ENCODE peak calls at places on chromosomes 4 and X, in five cellular contexts. G, M, J, C and Q are unnamed samples.

GRCh38 chrX:29435396-29435795 is 780.0 kb upstream of the MAGEB2 start:
- DNase-seq in M (no peak), J (no peak), G (no peak), C (peak; percentile 41), Q (no peak)

GRCh38 chr4:104494822-104495559 is at the start of gene CXXC4:
- DNase-seq in C (no peak), J (peak; percentile 87), G (peak; percentile 94), M (peak; percentile 94), Q (peak; percentile 77)

GRCh38 chrX:318739-319578 is at the start of gene GTPBP6:
- DNase-seq in G (peak; percentile 100), J (peak; percentile 100), C (peak; percentile 97), M (peak; percentile 100), Q (peak; percentile 93)

GRCh38 chr4:144709159-144709558 is 63.2 kb downstream of the HHIP start:
- DNase-seq in G (peak; percentile 23), M (peak; percentile 13), C (peak; percentile 65), J (no peak), Q (no peak)

GRCh38 chr4:54548098-54548620 is 109.6 kb upstream of the KIT start:
- DNase-seq in J (no peak), C (no peak), G (no peak), M (no peak), Q (no peak)

GRCh38 chr4:166546009-166546408 is 673.0 kb downstream of the TLL1 start:
- DNase-seq in J (no peak), C (no peak), M (no peak), G (no peak), Q (no peak)

GRCh38 chr4:25702848-25703247 is 47.2 kb downstream of the SLC34A2 start:
- DNase-seq in G (no peak), M (no peak), J (no peak), C (peak; percentile 34), Q (no peak)

GRCh38 chrX:155048997-155049619 is 21.8 kb downstream of the CMC4 start:
- DNase-seq in M (peak; percentile 75), G (peak; percentile 73), J (peak; percentile 54), C (peak; percentile 57), Q (peak; percentile 39)

GRCh38 chrX:805988-806387 is 175.4 kb downstream of the SHOX start:
- DNase-seq in M (no peak), G (no peak), J (no peak), C (no peak), Q (no peak)

GRCh38 chr4:142265536-142265935 is 580.6 kb downstream of the INPP4B start:
- DNase-seq in G (no peak), M (no peak), J (no peak), C (peak; percentile 93), Q (no peak)

GRCh38 chrX:78652971-78653822 is 5.9 kb downstream of the RTL3 start:
- DNase-seq in M (no peak), C (peak; percentile 88), G (no peak), J (no peak), Q (no peak)

GRCh38 chr4:181752516-181752915 is 490.7 kb upstream of the TENM3 start:
- DNase-seq in J (no peak), G (no peak), C (no peak), M (no peak), Q (no peak)

GRCh38 chr4:112127736-112128322 is 17.4 kb upstream of the FAM241A start:
- DNase-seq in M (peak; percentile 39), C (peak; percentile 59), G (no peak), J (no peak), Q (no peak)

GRCh38 chrX:107135076-107135964 is 16.7 kb upstream of the RBM41 start:
- DNase-seq in M (no peak), J (no peak), C (peak; percentile 70), G (no peak), Q (no peak)

GRCh38 chr4:13378973-13379759 is 105.0 kb downstream of the RAB28 start:
- DNase-seq in J (no peak), G (no peak), M (no peak), C (no peak), Q (no peak)

GRCh38 chr4:7150083-7150635 is 42.2 kb upstream of the SORCS2 start:
- DNase-seq in C (no peak), G (no peak), M (no peak), J (no peak), Q (no peak)

GRCh38 chrX:143788265-143788664 is 67.7 kb upstream of the SPANXN2 start:
- DNase-seq in M (peak; percentile 1), G (peak; percentile 31), J (peak; percentile 25), C (peak; percentile 63), Q (peak; percentile 8)

GRCh38 chrX:54640721-54641120 is 110.7 kb downstream of the GNL3L start:
- DNase-seq in M (peak; percentile 52), G (no peak), C (peak; percentile 6), J (peak; percentile 14), Q (no peak)

GRCh38 chrX:47467106-47467505 is 15.9 kb downstream of the ZNF41 start:
- DNase-seq in M (no peak), J (no peak), G (no peak), C (no peak), Q (no peak)

GRCh38 chr4:12399781-12400180 is 971.1 kb upstream of the HS3ST1 start:
- DNase-seq in G (no peak), C (no peak), J (no peak), M (no peak), Q (no peak)

GRCh38 chrX:66024570-66024969 is 15.3 kb downstream of the VSIG4 start:
- DNase-seq in M (no peak), G (no peak), C (no peak), J (no peak), Q (no peak)

GRCh38 chrX:51487960-51488267 is 8.5 kb downstream of the NUDT11 start:
- DNase-seq in C (no peak), J (no peak), G (no peak), M (no peak), Q (no peak)

GRCh38 chrX:110588164-110588563 is 207.5 kb downstream of the CHRDL1 start:
- DNase-seq in J (peak; percentile 8), C (no peak), M (no peak), G (no peak), Q (no peak)
- TF ChIP-seq EZH2phosphoT487 in J (no peak), C (no peak), M (no peak), G (no peak), Q (no peak)

GRCh38 chr4:22170353-22170752 is 221.8 kb upstream of the KCNIP4 start:
- DNase-seq in C (peak; percentile 84), M (no peak), G (no peak), J (no peak), Q (no peak)
- TF ChIP-seq EZH2phosphoT487 in C (no peak), M (no peak), G (no peak), J (no peak), Q (no peak)

GRCh38 chr4:5448286-5448685 is 260.1 kb downstream of the EVC2 start:
- DNase-seq in M (no peak), C (no peak), J (no peak), G (no peak), Q (no peak)
- TF ChIP-seq EZH2phosphoT487 in M (no peak), C (no peak), J (no peak), G (no peak), Q (no peak)

DNA sequence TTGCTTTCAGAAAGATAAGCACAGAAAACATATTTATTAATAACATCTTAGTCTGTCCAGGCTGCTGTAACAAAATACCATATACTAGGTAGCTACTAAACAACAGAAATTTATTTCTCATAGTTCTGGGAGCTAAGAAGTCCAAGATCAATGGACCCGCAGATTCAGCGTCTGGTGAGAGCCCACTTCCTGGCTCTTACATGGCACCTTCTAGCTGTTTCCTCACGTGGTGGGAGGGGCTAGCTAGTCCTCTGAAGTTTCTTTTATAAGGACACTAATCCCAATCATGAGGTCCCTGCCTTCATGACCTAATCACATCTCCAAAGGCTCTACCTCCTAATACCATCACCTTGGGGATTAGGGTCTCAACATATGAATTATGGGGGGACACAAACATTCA is 57.2 kb upstream of the AFF2 start:
- DNase-seq in G (no peak), M (no peak), J (no peak), C (no peak), Q (no peak)
- TF ChIP-seq EZH2phosphoT487 in G (no peak), M (no peak), J (no peak), C (no peak), Q (no peak)

GRCh38 chrX:39893417-39894338 is 204.1 kb downstream of the BCOR start:
- DNase-seq in C (no peak), M (no peak), G (no peak), J (no peak), Q (no peak)
- TF ChIP-seq EZH2phosphoT487 in C (no peak), M (no peak), G (no peak), J (no peak), Q (no peak)

DNA sequence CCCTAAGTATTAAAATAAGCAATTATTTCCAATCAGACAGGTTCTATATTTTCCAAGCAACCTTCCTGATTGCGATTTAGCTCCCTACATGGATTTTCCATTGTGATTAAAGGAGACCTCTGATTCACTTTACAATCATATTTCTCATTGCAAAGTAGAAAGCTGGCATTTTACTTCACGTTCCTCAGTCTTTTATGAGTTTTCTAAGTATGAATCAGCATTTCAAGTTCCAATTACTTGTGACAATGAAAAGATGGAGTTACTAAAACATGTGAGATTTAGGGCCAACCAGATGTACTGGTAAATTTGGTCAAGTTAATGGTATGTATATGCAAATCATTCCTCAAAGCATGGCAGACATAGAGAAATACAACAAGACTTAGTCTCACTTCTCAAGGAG is 206.2 kb downstream of the KCNIP4 start:
- DNase-seq in J (no peak), M (no peak), G (no peak), C (peak; percentile 62), Q (no peak)
- TF ChIP-seq EZH2phosphoT487 in J (no peak), M (no peak), G (no peak), C (no peak), Q (no peak)

GRCh38 chrX:100264200-100264599 is 145.9 kb downstream of the PCDH19 start:
- DNase-seq in G (no peak), M (no peak), J (no peak), C (no peak), Q (no peak)

GRCh38 chrX:100265179-100265578 is 144.9 kb downstream of the PCDH19 start:
- DNase-seq in C (no peak), J (no peak), G (no peak), M (no peak), Q (no peak)

DNA sequence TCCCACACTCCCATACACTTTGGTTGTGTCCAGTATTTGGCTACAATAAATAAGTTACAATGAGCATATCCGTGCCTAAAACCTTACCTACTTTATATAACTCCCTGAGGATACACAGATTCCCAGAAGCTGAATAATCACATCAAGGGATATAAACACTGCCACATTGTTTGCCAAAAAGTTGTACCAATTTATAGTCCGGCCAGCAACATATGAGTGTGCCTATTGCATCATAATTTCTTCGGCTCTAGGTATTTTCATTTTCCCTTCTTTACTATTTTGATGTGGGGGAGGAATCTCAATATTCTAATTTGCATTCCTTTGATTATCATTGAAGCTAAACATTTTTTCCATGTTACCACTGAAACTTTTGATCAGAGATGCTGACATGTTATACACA is 146.4 kb downstream of the PCDH19 start:
- DNase-seq in M (no peak), G (no peak), J (no peak), C (no peak), Q (no peak)
- TF ChIP-seq EZH2phosphoT487 in M (no peak), G (no peak), J (no peak), C (no peak), Q (no peak)

GRCh38 chr4:134490863-134491262 is 289.3 kb upstream of the PABPC4L start:
- DNase-seq in C (no peak), G (no peak), J (no peak), M (no peak), Q (no peak)
- TF ChIP-seq EZH2phosphoT487 in C (no peak), G (no peak), J (no peak), M (no peak), Q (no peak)